ENCODE peak calls at places on chromosomes 12 and 14, in eight cellular contexts. C is endothelial cell of umbilical vein, M is sigmoid colon, U is A549, W is adrenal gland, Y is tibial nerve, F is ovary, J is testis. N is an unnamed sample.

GRCh38 chr12:68434391-68435007 is 102.3 kb upstream of the MDM1 start:
- DNase-seq in J (no peak), M (no peak), U (no peak), Y (no peak), W (no peak), F (no peak), C (no peak), N (no peak)

GRCh38 chr12:107859367-107859766 is 84.9 kb downstream of the ASCL4 start:
- DNase-seq in M (no peak), Y (no peak), U (no peak), W (no peak), F (no peak), J (no peak), C (no peak), N (no peak)

GRCh38 chr14:95531473-95531872 is 3.4 kb upstream of the GLRX5 start:
- DNase-seq in U (no peak), M (no peak), W (no peak), C (peak; percentile 81), J (no peak), F (no peak), Y (no peak), N (no peak)

GRCh38 chr12:69585189-69586062 is at the start of gene CCT2:
- DNase-seq in Y (peak; percentile 95), W (peak; percentile 99), C (peak; percentile 97), U (peak; percentile 91), M (peak; percentile 98), F (peak; percentile 96), J (peak; percentile 99), N (peak; percentile 96)

GRCh38 chr12:754871-755562 is 2.6 kb downstream of the WNK1 start:
- DNase-seq in C (peak; percentile 72), F (no peak), J (no peak), M (no peak), Y (no peak), U (peak; percentile 84), W (no peak), N (no peak)

GRCh38 chr12:46224401-46224800 is 44.4 kb downstream of the SLC38A1 start:
- DNase-seq in W (peak; percentile 55), Y (peak; percentile 37), M (peak; percentile 93), F (no peak), J (no peak), U (no peak), C (no peak), N (peak; percentile 42)

GRCh38 chr12:121613424-121613823 is 12.9 kb upstream of the ORAI1 start:
- DNase-seq in M (no peak), Y (no peak), J (no peak), W (no peak), F (no peak), U (no peak), C (no peak), N (no peak)

GRCh38 chr12:48927261-48927660 is 2.0 kb upstream of the FKBP11 start:
- DNase-seq in W (no peak), F (no peak), J (no peak), C (no peak), U (no peak), Y (no peak), M (no peak), N (no peak)

GRCh38 chr12:106246891-106247730 is 709 bp downstream of the CKAP4 start:
- DNase-seq in C (peak; percentile 65), U (peak; percentile 67), J (peak; percentile 57), M (peak; percentile 83), Y (peak; percentile 49), W (peak; percentile 80), F (peak; percentile 76), N (peak; percentile 62)

GRCh38 chr12:47912575-47912974 is 7.8 kb upstream of the VDR start:
- DNase-seq in U (no peak), F (no peak), C (no peak), Y (no peak), W (no peak), M (no peak), J (no peak), N (no peak)

GRCh38 chr12:18239561-18239960 is 21.8 kb upstream of the PIK3C2G start:
- DNase-seq in J (no peak), U (no peak), M (no peak), C (no peak), W (no peak), Y (no peak), F (no peak), N (no peak)

GRCh38 chr12:7395950-7396349 is 48.0 kb downstream of the CD163L1 start:
- DNase-seq in W (no peak), F (no peak), J (no peak), C (peak; percentile 49), U (no peak), M (no peak), Y (no peak), N (no peak)

GRCh38 chr14:38255673-38256357 is at the start of gene CLEC14A:
- DNase-seq in U (no peak), F (peak; percentile 23), J (peak; percentile 23), M (no peak), C (no peak), Y (peak; percentile 29), W (peak; percentile 73), N (peak; percentile 40)

GRCh38 chr12:117836999-117837736 is 131.6 kb downstream of the KSR2 start:
- DNase-seq in F (peak; percentile 78), Y (peak; percentile 74), J (peak; percentile 91), U (peak; percentile 77), C (peak; percentile 87), W (peak; percentile 91), M (peak; percentile 84), N (peak; percentile 60)

GRCh38 chr14:93302688-93303581 is 29.9 kb downstream of the BTBD7 start:
- DNase-seq in J (no peak), U (no peak), C (no peak), F (no peak), W (no peak), Y (no peak), M (no peak), N (no peak)

GRCh38 chr14:50920482-50921225 is 23.6 kb downstream of the PYGL start:
- DNase-seq in M (no peak), W (no peak), F (no peak), C (no peak), U (no peak), Y (no peak), J (no peak), N (no peak)

GRCh38 chr12:53989227-53990113 is 4.5 kb downstream of the HOXC10 start:
- DNase-seq in C (peak; percentile 16), Y (no peak), J (peak; percentile 59), F (no peak), U (peak; percentile 69), W (no peak), M (no peak), N (no peak)
- TF ChIP-seq CTCF in C (peak; percentile 40), Y (peak; percentile 50), J (no peak), F (no peak), U (peak; percentile 89), W (no peak), M (no peak), N (no peak)

GRCh38 chr14:70881549-70882174 is 25.6 kb upstream of the PCNX1 start:
- DNase-seq in C (no peak), M (no peak), U (no peak), Y (no peak), W (no peak), J (no peak), F (no peak), N (no peak)
- TF ChIP-seq POLR2A in C (no peak), M (no peak), U (no peak), Y (no peak), W (no peak), J (no peak), F (no peak), N (no peak)

GRCh38 chr12:28583771-28584261 is 393.6 kb downstream of the CCDC91 start:
- DNase-seq in C (no peak), F (no peak), J (no peak), M (no peak), U (no peak), Y (no peak), W (no peak), N (no peak)
- TF ChIP-seq CTCF in C (no peak), F (no peak), J (no peak), M (no peak), U (peak; percentile 18), Y (no peak), W (no peak), N (no peak)

GRCh38 chr12:53313996-53314395 is 7.4 kb downstream of the AAAS start:
- DNase-seq in Y (no peak), C (no peak), U (no peak), F (no peak), M (no peak), W (no peak), J (no peak), N (no peak)
- TF ChIP-seq POLR2A in Y (no peak), C (no peak), U (no peak), F (no peak), M (no peak), W (no peak), J (no peak), N (no peak)

GRCh38 chr14:103815253-103815652 is 32.1 kb downstream of the PPP1R13B start:
- DNase-seq in Y (no peak), J (no peak), W (no peak), F (no peak), C (no peak), M (no peak), U (no peak), N (no peak)
- TF ChIP-seq CTCF in Y (no peak), J (no peak), W (no peak), F (no peak), C (no peak), M (no peak), U (no peak), N (no peak)

GRCh38 chr12:88579941-88580871 is at the start of gene KITLG:
- DNase-seq in M (peak; percentile 94), C (peak; percentile 88), Y (peak; percentile 72), J (peak; percentile 89), U (peak; percentile 80), W (peak; percentile 87), F (peak; percentile 85), N (peak; percentile 82)
- TF ChIP-seq POLR2A in M (peak; percentile 71), C (peak; percentile 99), Y (peak; percentile 57), J (no peak), U (peak; percentile 95), W (peak; percentile 32), F (peak; percentile 47), N (peak; percentile 30)

DNA sequence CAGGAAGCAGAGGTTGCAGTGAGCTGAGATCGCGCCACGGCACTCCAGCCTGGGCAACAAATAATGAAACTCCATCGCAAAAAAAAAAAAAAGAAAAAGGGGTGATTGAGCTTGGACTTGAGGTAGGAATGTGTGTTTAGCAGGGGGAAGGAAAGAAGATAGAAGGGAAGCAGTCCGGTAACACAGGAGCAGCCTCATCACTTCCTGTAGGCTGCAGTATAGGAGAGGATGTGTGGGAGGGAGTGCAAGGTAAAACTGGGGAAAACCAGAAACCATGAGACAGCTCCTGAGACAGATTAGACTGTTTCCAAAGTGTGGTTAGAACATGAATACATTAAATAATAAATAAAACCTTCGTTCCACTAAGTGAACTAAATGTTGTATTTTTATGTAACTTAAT is 49.2 kb downstream of the FGD4 start:
- DNase-seq in J (no peak), M (no peak), C (no peak), F (no peak), Y (no peak), U (no peak), W (no peak), N (no peak)
- TF ChIP-seq CTCF in J (no peak), M (no peak), C (no peak), F (no peak), Y (no peak), U (no peak), W (no peak), N (no peak)